ENCODE peak calls at places on chromosomes 11 and 22, in six cellular contexts. Z is SK-N-SH, Q is AG04450, N is astrocyte, Y is hepatocyte, G is fibroblast of lung. L is an unnamed sample.

GRCh38 chr22:21972293-21972779 is 10.3 kb downstream of the TOP3B start:
- DNase-seq in Z (peak; percentile 88), Q (no peak), N (no peak), Y (peak; percentile 43), G (no peak), L (peak; percentile 47)

GRCh38 chr11:70883973-70884688 is 368.2 kb downstream of the SHANK2 start:
- DNase-seq in Z (no peak), Q (no peak), N (no peak), Y (no peak), G (no peak), L (no peak)

GRCh38 chr11:64842851-64843841 is 1.3 kb downstream of the CDC42BPG start:
- DNase-seq in Z (no peak), Q (no peak), N (no peak), Y (peak; percentile 81), G (no peak), L (no peak)

GRCh38 chr11:123683616-123684170 is 29.3 kb upstream of the SCN3B start:
- DNase-seq in Z (peak; percentile 21), Q (no peak), N (no peak), Y (no peak), G (no peak), L (no peak)

GRCh38 chr11:119375629-119376196 is 5.8 kb downstream of the USP2 start:
- DNase-seq in Z (peak; percentile 45), Q (no peak), N (peak; percentile 71), Y (no peak), G (peak; percentile 80), L (no peak)

GRCh38 chr11:60118333-60118732 is 29.9 kb downstream of the MS4A2 start:
- DNase-seq in Z (no peak), Q (no peak), N (no peak), Y (no peak), G (no peak), L (no peak)

GRCh38 chr22:26239561-26239960 is 70.3 kb downstream of the SEZ6L start:
- DNase-seq in Z (no peak), Q (no peak), N (peak; percentile 2), Y (no peak), G (peak; percentile 1), L (no peak)

GRCh38 chr11:73866586-73866996 is 10.1 kb downstream of the COA4 start:
- DNase-seq in Z (peak; percentile 58), Q (peak; percentile 62), N (peak; percentile 88), Y (peak; percentile 76), G (peak; percentile 90), L (no peak)

GRCh38 chr11:60127311-60127811 is 38.9 kb downstream of the MS4A2 start:
- DNase-seq in Z (no peak), Q (no peak), N (no peak), Y (no peak), G (no peak), L (no peak)

GRCh38 chr11:57146301-57146700 is 35.5 kb upstream of the LRRC55 start:
- DNase-seq in Z (no peak), Q (no peak), N (no peak), Y (no peak), G (no peak), L (no peak)

GRCh38 chr22:36497910-36498669 is 8.8 kb downstream of the FOXRED2 start:
- DNase-seq in Z (no peak), Q (no peak), N (no peak), Y (no peak), G (no peak), L (no peak)
- TF ChIP-seq CTCF in Z (no peak), Q (no peak), N (no peak), Y (no peak), G (no peak), L (no peak)

GRCh38 chr11:107962181-107962580 is 33.9 kb downstream of the RAB39A start:
- DNase-seq in Z (no peak), Q (no peak), N (peak; percentile 8), Y (no peak), G (peak; percentile 26), L (no peak)

GRCh38 chr11:107956543-107956942 is 28.3 kb downstream of the RAB39A start:
- DNase-seq in Z (peak; percentile 54), Q (no peak), N (no peak), Y (no peak), G (no peak), L (no peak)

GRCh38 chr11:107953506-107953905 is 25.3 kb downstream of the RAB39A start:
- DNase-seq in Z (no peak), Q (no peak), N (no peak), Y (no peak), G (no peak), L (no peak)

GRCh38 chr11:107961480-107961879 is 33.2 kb downstream of the RAB39A start:
- DNase-seq in Z (no peak), Q (no peak), N (no peak), Y (no peak), G (no peak), L (no peak)

DNA sequence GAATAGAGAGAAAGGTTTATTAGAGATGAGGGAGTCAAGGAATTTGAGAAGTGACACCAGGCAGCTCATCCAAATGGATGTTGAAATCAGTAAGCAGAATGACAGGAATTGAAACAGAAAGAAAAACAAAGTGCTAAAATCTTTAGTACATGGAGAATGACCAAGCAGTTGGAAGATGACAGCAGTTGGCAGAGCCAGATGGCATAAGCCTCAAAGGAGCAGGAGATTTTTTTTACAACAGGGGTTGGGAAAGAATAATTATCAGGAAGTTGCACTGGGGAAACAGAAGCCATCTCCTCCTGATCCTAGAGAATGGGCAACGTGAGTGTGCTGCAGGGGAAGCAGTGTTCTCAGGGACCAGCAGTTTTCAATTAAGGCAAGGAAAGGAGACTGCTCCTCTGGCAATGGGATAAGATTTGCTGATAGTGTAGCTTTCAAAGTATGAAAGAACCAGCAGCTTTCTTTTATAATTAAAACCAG is 28.9 kb downstream of the RAB39A start:
- DNase-seq in Z (peak; percentile 78), Q (no peak), N (no peak), Y (no peak), G (no peak), L (no peak)
- H3K4me3 ChIP-seq in Z (no peak overlapping the region), Q (no peak overlapping the region), N (no peak overlapping the region), Y (no peak overlapping the region), G (no peak overlapping the region), L (no peak overlapping the region)

GRCh38 chr11:75768112-75768908 is at the start of gene DGAT2:
- DNase-seq in Z (peak; percentile 93), Q (no peak), N (peak; percentile 40), Y (peak; percentile 92), G (peak; percentile 66), L (peak; percentile 93)

GRCh38 chr11:75767793-75768111 is 826 bp upstream of the DGAT2 start:
- DNase-seq in Z (no peak), Q (no peak), N (no peak), Y (no peak), G (no peak), L (no peak)

GRCh38 chr11:75767228-75767572 is 1.4 kb upstream of the DGAT2 start:
- DNase-seq in Z (no peak), Q (no peak), N (no peak), Y (no peak), G (no peak), L (no peak)

GRCh38 chr11:75765116-75765515 is 3.5 kb upstream of the DGAT2 start:
- DNase-seq in Z (no peak), Q (no peak), N (no peak), Y (no peak), G (no peak), L (no peak)

GRCh38 chr11:75766449-75767227 is 1.9 kb upstream of the DGAT2 start:
- DNase-seq in Z (no peak), Q (no peak), N (no peak), Y (no peak), G (no peak), L (no peak)
- H3K27me3 ChIP-seq in Z (peaks cover 8% of the 10 kb centered on the region), Q (peaks cover 51% of the 10 kb centered on the region), N (peaks cover 31% of the 10 kb centered on the region), Y (no peaks in the 10 kb centered on the region), G (peaks cover 36% of the 10 kb centered on the region), L (no peaks in the 10 kb centered on the region)

GRCh38 chr22:36405671-36406070 is 17.9 kb upstream of the MYH9 start:
- DNase-seq in Z (no peak), Q (no peak), N (no peak), Y (no peak), G (no peak), L (no peak)
- TF ChIP-seq CTCF in Z (no peak), Q (no peak), N (no peak), Y (no peak), G (no peak), L (peak; percentile 7)

GRCh38 chr22:16801088-16801487 is 24.1 kb downstream of the XKR3 start:
- DNase-seq in Z (no peak), Q (no peak), N (no peak), Y (no peak), G (no peak), L (no peak)
- H3K4me3 ChIP-seq in Z (no peak overlapping the region), Q (no peak overlapping the region), N (no peak overlapping the region), Y (no peak overlapping the region), G (no peak overlapping the region), L (no peak overlapping the region)

DNA sequence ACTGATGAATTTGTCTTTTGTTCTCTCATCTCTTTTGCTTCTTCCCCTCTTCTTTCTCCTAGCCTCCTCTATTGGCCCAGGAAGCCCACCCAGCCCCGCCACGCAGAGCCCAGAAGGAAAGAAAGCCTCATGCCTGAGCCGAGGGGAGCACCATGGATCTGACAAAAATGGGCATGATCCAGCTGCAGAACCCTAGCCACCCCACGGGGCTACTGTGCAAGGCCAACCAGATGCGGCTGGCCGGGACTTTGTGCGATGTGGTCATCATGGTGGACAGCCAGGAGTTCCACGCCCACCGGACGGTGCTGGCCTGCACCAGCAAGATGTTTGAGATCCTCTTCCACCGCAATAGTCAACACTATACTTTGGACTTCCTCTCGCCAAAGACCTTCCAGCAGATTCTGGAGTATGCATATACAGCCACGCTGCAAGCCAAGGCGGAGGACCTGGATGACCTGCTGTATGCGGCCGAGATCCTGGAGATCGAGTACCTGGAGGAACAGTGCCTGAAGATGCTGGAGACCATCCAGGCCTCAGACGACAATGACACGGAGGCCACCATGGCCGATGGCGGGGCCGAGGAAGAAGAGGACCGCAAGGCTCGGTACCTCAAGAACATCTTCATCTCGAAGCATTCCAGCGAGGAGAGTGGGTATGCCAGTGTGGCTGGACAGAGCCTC is 3.8 kb downstream of the ZBTB16 start:
- DNase-seq in Z (no peak), Q (no peak), N (no peak), Y (no peak), G (no peak), L (no peak)
- H3K27me3 ChIP-seq in Z (peaks cover 60% of the 10 kb centered on the region), Q (peaks cover 40% of the 10 kb centered on the region), N (peaks cover 38% of the 10 kb centered on the region), Y (peaks cover 8% of the 10 kb centered on the region), G (peaks cover 15% of the 10 kb centered on the region), L (peaks cover 4% of the 10 kb centered on the region)

GRCh38 chr11:36069576-36070214 is 125.8 kb downstream of the LDLRAD3 start:
- DNase-seq in Z (peak; percentile 18), Q (no peak), N (no peak), Y (peak; percentile 23), G (no peak), L (peak; percentile 58)
- TF ChIP-seq CTCF in Z (peak; percentile 27), Q (no peak), N (no peak), Y (peak; percentile 25), G (no peak), L (no peak)